ENCODE peak calls at places on chromosomes 6 and 20, in four cellular contexts. K, Q, Y and J are unnamed samples.

GRCh38 chr6:15793288-15793687 is 130.5 kb upstream of the DTNBP1 start:
- DNase-seq in K (peak; percentile 74), Q (no peak), Y (no peak), J (no peak)

GRCh38 chr6:4394786-4395185 is 259.4 kb upstream of the ECI2 start:
- DNase-seq in K (no peak), Q (no peak), Y (no peak), J (no peak)

GRCh38 chr20:3238616-3239025 is 369 bp downstream of the SLC4A11 start:
- DNase-seq in K (no peak), Q (peak; percentile 84), Y (no peak), J (peak; percentile 27)

GRCh38 chr20:9375221-9375681 is 139.1 kb upstream of the LAMP5 start:
- DNase-seq in K (no peak), Q (no peak), Y (no peak), J (no peak)

GRCh38 chr6:52503344-52503747 is 73.5 kb downstream of the TRAM2 start:
- DNase-seq in K (peak; percentile 30), Q (no peak), Y (no peak), J (no peak)

GRCh38 chr6:36129889-36130671 is at the start of gene MAPK13:
- DNase-seq in K (no peak), Q (peak; percentile 44), Y (no peak), J (no peak)

GRCh38 chr6:113718588-113718987 is 138.6 kb upstream of the MARCKS start:
- DNase-seq in K (no peak), Q (no peak), Y (no peak), J (no peak)

GRCh38 chr6:164396071-164397047 is 913.0 kb downstream of the C6orf118 start:
- DNase-seq in K (no peak), Q (no peak), Y (no peak), J (no peak)

GRCh38 chr6:117483645-117484016 is 1.2 kb downstream of the DCBLD1 start:
- DNase-seq in K (peak; percentile 42), Q (no peak), Y (no peak), J (no peak)

GRCh38 chr6:131658287-131658686 is 21.2 kb downstream of the ENPP3 start:
- DNase-seq in K (no peak), Q (no peak), Y (no peak), J (no peak)

GRCh38 chr6:144781836-144782235 is 496.7 kb downstream of the UTRN start:
- DNase-seq in K (no peak), Q (no peak), Y (no peak), J (no peak)

GRCh38 chr20:19735446-19735845 is 22.6 kb upstream of the RIN2 start:
- DNase-seq in K (no peak), Q (no peak), Y (peak; percentile 3), J (peak; percentile 75)

GRCh38 chr6:53299331-53299835 is 49.4 kb downstream of the ELOVL5 start:
- DNase-seq in K (no peak), Q (no peak), Y (no peak), J (no peak)

GRCh38 chr6:157092736-157093135 is 230.6 kb downstream of the TMEM242 start:
- DNase-seq in K (no peak), Q (no peak), Y (no peak), J (no peak)

GRCh38 chr6:3397229-3398164 is 59.4 kb downstream of the SLC22A23 start:
- DNase-seq in K (no peak), Q (no peak), Y (no peak), J (no peak)

GRCh38 chr20:3461911-3462677 is 8.7 kb upstream of the ATRN start:
- DNase-seq in K (no peak), Q (no peak), Y (no peak), J (no peak)

GRCh38 chr6:75204959-75205775 is 686 bp downstream of the COL12A1 start:
- DNase-seq in K (no peak), Q (no peak), Y (no peak), J (no peak)

GRCh38 chr6:129006685-129007514 is 124.0 kb downstream of the LAMA2 start:
- DNase-seq in K (no peak), Q (no peak), Y (no peak), J (no peak)

GRCh38 chr6:129497591-129498555 is 212.1 kb downstream of the ARHGAP18 start:
- DNase-seq in K (peak; percentile 9), Q (no peak), Y (no peak), J (no peak)

GRCh38 chr20:11080010-11080409 is 406.2 kb upstream of the JAG1 start:
- DNase-seq in K (no peak), Q (no peak), Y (no peak), J (no peak)

GRCh38 chr6:20182926-20183521 is 29.2 kb downstream of the MBOAT1 start:
- DNase-seq in K (no peak), Q (no peak), Y (no peak), J (no peak)

GRCh38 chr6:65524232-65524631 is 182.8 kb downstream of the EYS start:
- DNase-seq in K (no peak), Q (no peak), Y (no peak), J (no peak)

GRCh38 chr6:167647333-167647732 is 179.4 kb upstream of the AFDN start:
- DNase-seq in K (no peak), Q (no peak), Y (no peak), J (no peak)

GRCh38 chr6:85673198-85674139 is 30.8 kb upstream of the SYNCRIP start:
- DNase-seq in K (no peak), Q (no peak), Y (no peak), J (peak; percentile 49)

GRCh38 chr6:80020381-80021120 is 16.1 kb downstream of the TTK start:
- DNase-seq in K (no peak), Q (no peak), Y (no peak), J (no peak)

GRCh38 chr20:21808863-21809664 is 103.6 kb downstream of the PAX1 start:
- DNase-seq in K (peak; percentile 72), Q (peak; percentile 56), Y (no peak), J (peak; percentile 31)

GRCh38 chr6:110626442-110626841 is 150.0 kb upstream of the SLC22A16 start:
- DNase-seq in K (no peak), Q (no peak), Y (no peak), J (no peak)

GRCh38 chr6:13157293-13157692 is 171.0 kb downstream of the TBC1D7 start:
- DNase-seq in K (no peak), Q (no peak), Y (no peak), J (no peak)

GRCh38 chr6:13234130-13234529 is 94.2 kb downstream of the TBC1D7 start:
- DNase-seq in K (no peak), Q (no peak), Y (no peak), J (no peak)

GRCh38 chr20:60117040-60117439 is 158.8 kb downstream of the CDH26 start:
- DNase-seq in K (no peak), Q (no peak), Y (no peak), J (no peak)
- TF ChIP-seq SPI1 in K (no peak), Q (no peak), Y (no peak), J (no peak)

GRCh38 chr6:41934278-41935189 is 7.1 kb downstream of the CCND3 start:
- DNase-seq in K (no peak), Q (no peak), Y (no peak), J (peak; percentile 18)
- TF ChIP-seq POLR2AphosphoS5 in K (peak; percentile 20), Q (no peak), Y (no peak), J (peak; percentile 56)

GRCh38 chr6:66861007-66861541 is 1154.0 kb upstream of the EYS start:
- DNase-seq in K (no peak), Q (no peak), Y (no peak), J (no peak)

GRCh38 chr6:66865771-66866170 is 1158.7 kb upstream of the EYS start:
- DNase-seq in K (no peak), Q (no peak), Y (no peak), J (no peak)

DNA sequence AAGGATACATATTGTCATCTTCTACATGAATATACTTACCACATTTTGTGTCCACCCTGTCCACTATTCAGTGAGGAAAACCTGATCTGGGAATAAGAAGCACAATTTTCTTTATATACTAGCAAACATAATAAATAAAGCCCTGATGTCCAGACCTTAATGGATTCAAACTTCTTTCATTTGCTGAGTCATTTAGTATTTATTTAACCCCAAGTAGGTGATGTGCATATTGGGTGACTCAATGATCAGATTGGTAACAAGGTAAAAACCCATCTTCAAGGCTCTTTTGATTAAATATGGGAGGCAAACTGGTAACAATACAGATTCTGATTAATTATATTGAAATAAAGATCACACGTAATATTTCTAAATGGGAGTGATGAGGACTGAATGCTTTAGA is 1159.8 kb upstream of the EYS start:
- DNase-seq in K (no peak), Q (no peak), Y (no peak), J (no peak)
- TF ChIP-seq SPI1 in K (no peak), Q (no peak), Y (no peak), J (no peak)

DNA sequence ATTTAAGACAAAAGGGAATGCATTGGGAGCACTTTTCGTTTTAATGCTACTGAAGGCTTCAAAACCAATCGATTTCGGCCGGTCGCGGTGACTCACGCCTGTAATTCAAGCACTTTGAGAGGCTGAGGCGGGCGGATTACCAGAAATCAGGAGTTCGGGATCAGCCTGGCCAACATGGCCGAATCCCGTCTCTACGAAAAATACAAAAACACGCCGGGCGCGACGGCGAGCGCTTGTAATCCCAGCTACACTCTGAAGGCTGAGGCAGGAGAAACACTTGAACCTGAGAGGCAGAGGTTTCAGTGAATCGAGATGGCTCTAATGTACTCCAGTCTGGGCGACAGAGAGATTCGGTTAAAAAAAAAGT is 58.4 kb downstream of the TRIM38 start:
- DNase-seq in K (no peak), Q (no peak), Y (no peak), J (peak; percentile 72)
- TF ChIP-seq POLR2AphosphoS5 in K (no peak), Q (no peak), Y (no peak), J (no peak)

DNA sequence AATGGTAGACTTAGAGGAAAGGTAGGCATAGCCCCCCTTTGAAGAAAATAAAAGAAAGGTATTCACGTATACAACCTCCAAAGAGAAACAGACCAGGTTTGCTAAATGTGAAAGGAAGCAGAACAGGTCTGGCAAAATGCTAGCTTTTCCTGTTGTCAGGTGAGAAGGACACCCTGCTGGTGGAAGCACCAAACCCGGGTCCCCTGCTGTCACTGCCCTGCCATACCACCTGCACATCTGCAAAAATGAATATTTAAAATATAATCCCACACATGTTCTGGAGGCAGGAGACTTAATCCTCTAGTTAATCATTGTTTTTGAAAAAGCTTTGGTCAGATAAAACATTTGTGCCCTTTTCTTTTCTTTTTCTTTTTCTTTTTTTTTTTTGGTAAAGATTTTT is 48.9 kb upstream of the OLIG3 start:
- DNase-seq in K (no peak), Q (no peak), Y (no peak), J (no peak)
- TF ChIP-seq SPI1 in K (no peak), Q (no peak), Y (no peak), J (no peak)

GRCh38 chr20:44730441-44730840 is 15.2 kb upstream of the KCNK15 start:
- DNase-seq in K (no peak), Q (no peak), Y (no peak), J (no peak)
- TF ChIP-seq POLR2AphosphoS5 in K (no peak), Q (no peak), Y (no peak), J (no peak)